ENCODE peak calls at places on chromosomes 16 and 17, in seven cellular contexts. A is GM12892, H is ELF-1, M is BE2C, Q is omental fat pad, V is esophagus squamous epithelium, F is anterior cingulate cortex. I is an unnamed sample.

GRCh38 chr17:30021708-30022317 is 80.4 kb downstream of the EFCAB5 start:
- DNase-seq in A (no peak), H (no peak), M (peak; percentile 33), Q (no peak), V (no peak), F (no peak), I (peak; percentile 26)

GRCh38 chr17:5562661-5563360 is 21.5 kb downstream of the NLRP1 start:
- DNase-seq in A (no peak), H (no peak), M (no peak), Q (no peak), V (no peak), F (no peak), I (no peak)

GRCh38 chr16:361872-362701 is 8.3 kb downstream of the MRPL28 start:
- DNase-seq in A (peak; percentile 97), H (peak; percentile 78), M (peak; percentile 90), Q (no peak), V (no peak), F (peak; percentile 53), I (peak; percentile 36)

GRCh38 chr17:42283241-42284019 is 4.9 kb upstream of the STAT5A start:
- DNase-seq in A (no peak), H (no peak), M (no peak), Q (peak; percentile 18), V (no peak), F (no peak), I (no peak)

GRCh38 chr17:59786536-59787319 is 79.3 kb downstream of the VMP1 start:
- DNase-seq in A (peak; percentile 20), H (peak; percentile 89), M (peak; percentile 51), Q (no peak), V (peak; percentile 39), F (peak; percentile 45), I (peak; percentile 99)

GRCh38 chr16:87625241-87625797 is 23.0 kb downstream of the JPH3 start:
- DNase-seq in A (no peak), H (no peak), M (no peak), Q (no peak), V (no peak), F (no peak), I (no peak)

GRCh38 chr16:89723279-89724250 is 2.2 kb downstream of the ZNF276 start:
- DNase-seq in A (no peak), H (no peak), M (peak; percentile 51), Q (no peak), V (no peak), F (peak; percentile 98), I (no peak)

GRCh38 chr17:43217614-43218087 is 6.0 kb downstream of the TMEM106A start:
- DNase-seq in A (no peak), H (no peak), M (no peak), Q (no peak), V (no peak), F (no peak), I (no peak)

GRCh38 chr16:31664683-31665482 is 137.2 kb downstream of the AHSP start:
- DNase-seq in A (no peak), H (no peak), M (no peak), Q (no peak), V (no peak), F (no peak), I (no peak)

GRCh38 chr17:28282596-28282995 is 36.4 kb upstream of the TMEM97 start:
- DNase-seq in A (no peak), H (peak; percentile 18), M (no peak), Q (no peak), V (no peak), F (no peak), I (no peak)

GRCh38 chr17:4950075-4950756 is 703 bp upstream of the ENO3 start:
- DNase-seq in A (no peak), H (peak; percentile 72), M (peak; percentile 79), Q (no peak), V (no peak), F (no peak), I (no peak)

GRCh38 chr17:68961204-68961893 is 6.2 kb upstream of the ABCA8 start:
- DNase-seq in A (no peak), H (no peak), M (no peak), Q (no peak), V (no peak), F (no peak), I (no peak)

GRCh38 chr16:84228321-84228838 is 11.4 kb downstream of the KCNG4 start:
- DNase-seq in A (no peak), H (peak; percentile 80), M (peak; percentile 78), Q (peak; percentile 35), V (no peak), F (no peak), I (no peak)